ENCODE peak calls at places on chromosomes 4 and X, in six cellular contexts. Z is IMR-90, A is H1, I is neuronal stem cell, L is mesenchymal stem cell, T is mesendoderm. H is an unnamed sample.

GRCh38 chrX:45824471-45824870 is 623.8 kb upstream of the DIPK2B start:
- DNase-seq in Z (peak), A (no peak), I (no peak), L (peak), T (peak), H (no peak)

GRCh38 chr4:8289151-8289750 is 19.7 kb downstream of the HTRA3 start:
- DNase-seq in Z (no peak), A (no peak), I (no peak), L (no peak), T (no peak), H (no peak)

GRCh38 chr4:169251291-169252235 is 19.2 kb downstream of the SH3RF1 start:
- DNase-seq in Z (no peak), A (no peak), I (no peak), L (no peak), T (peak), H (peak)

GRCh38 chr4:119025916-119026661 is 109.5 kb upstream of the MYOZ2 start:
- DNase-seq in Z (peak), A (no peak), I (no peak), L (peak), T (no peak), H (no peak)

GRCh38 chrX:150688911-150689451 is 4.2 kb upstream of the MTMR1 start:
- DNase-seq in Z (peak), A (peak), I (no peak), L (peak), T (peak), H (peak)

GRCh38 chr4:1237981-1238675 is 10.8 kb downstream of the CTBP1 start:
- DNase-seq in Z (no peak), A (no peak), I (no peak), L (no peak), T (no peak), H (no peak)

GRCh38 chrX:72714471-72714916 is 388 bp upstream of the PHKA1 start:
- DNase-seq in Z (peak), A (peak), I (peak), L (peak), T (peak), H (peak)

GRCh38 chr4:170087163-170087700 is 2.5 kb downstream of the AADAT start:
- DNase-seq in Z (no peak), A (no peak), I (no peak), L (no peak), T (no peak), H (no peak)

GRCh38 chr4:1234811-1235292 is 14.1 kb downstream of the CTBP1 start:
- DNase-seq in Z (no peak), A (no peak), I (no peak), L (no peak), T (no peak), H (no peak)

GRCh38 chrX:69379412-69379811 is 124.7 kb upstream of the NALF2 start:
- DNase-seq in Z (no peak), A (no peak), I (no peak), L (no peak), T (no peak), H (no peak)

GRCh38 chr4:147770831-147771230 is 38.9 kb downstream of the ARHGAP10 start:
- DNase-seq in Z (no peak), A (no peak), I (no peak), L (no peak), T (no peak), H (no peak)
- H3K4ac ChIP-seq in Z (peak), A (no peak), I (no peak), L (no peak), T (no peak), H (no peak)

GRCh38 chr4:22490718-22491330 is 25.0 kb downstream of the ADGRA3 start:
- DNase-seq in Z (no peak), A (no peak), I (no peak), L (no peak), T (peak), H (no peak)
- H3K23ac ChIP-seq in Z (no peak), A (no peak), I (no peak), L (no peak), T (no peak), H (no peak)

DNA sequence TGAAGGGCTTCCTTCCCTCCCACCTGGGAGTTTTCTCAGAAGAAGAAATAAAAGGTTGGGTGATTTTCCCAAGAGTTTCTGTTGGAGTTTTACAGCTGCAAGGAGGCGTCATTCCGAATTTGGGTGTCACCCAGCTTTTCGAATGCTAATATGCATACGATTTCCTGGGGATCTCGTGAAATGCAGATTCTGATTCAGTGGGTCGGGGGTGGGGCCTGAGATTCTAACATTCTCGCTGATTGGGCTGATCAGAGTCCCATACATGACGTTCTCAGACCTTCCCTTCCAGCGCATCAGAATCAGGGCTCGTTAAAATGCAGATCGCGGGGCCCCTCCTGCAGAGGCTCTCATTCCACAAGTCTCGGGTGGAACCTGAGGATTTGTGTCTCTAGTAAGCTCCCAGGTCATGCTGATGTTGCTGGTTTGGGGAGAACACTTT is 125.8 kb upstream of the STX18 start:
- DNase-seq in Z (no peak), A (no peak), I (peak), L (no peak), T (peak), H (peak)
- H2BK15ac ChIP-seq in Z (no peak), A (no peak), I (no peak), L (no peak), T (no peak), H (no peak)

GRCh38 chr4:183906486-183906735 is 1.3 kb downstream of the STOX2 start:
- DNase-seq in Z (no peak), A (no peak), I (no peak), L (peak), T (no peak), H (no peak)
- H3K4ac ChIP-seq in Z (no peak), A (no peak), I (no peak), L (no peak), T (no peak), H (no peak)

DNA sequence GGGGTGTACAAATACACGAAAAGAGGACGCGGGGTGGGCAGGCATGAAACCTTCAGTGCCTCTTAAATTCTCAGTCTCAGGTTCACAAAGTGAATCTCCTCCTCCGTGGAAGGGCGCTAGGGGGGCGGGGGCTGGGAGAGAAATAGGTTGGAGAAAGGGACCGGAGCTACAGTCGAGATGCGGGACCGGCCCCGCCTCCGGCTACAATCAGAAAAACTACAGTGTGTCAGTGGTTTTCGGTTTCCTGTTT is 3.4 kb downstream of the MAML3 start:
- DNase-seq in Z (no peak), A (no peak), I (no peak), L (no peak), T (no peak), H (no peak)
- H3K23ac ChIP-seq in Z (peak), A (no peak), I (no peak), L (no peak), T (no peak), H (no peak)

DNA sequence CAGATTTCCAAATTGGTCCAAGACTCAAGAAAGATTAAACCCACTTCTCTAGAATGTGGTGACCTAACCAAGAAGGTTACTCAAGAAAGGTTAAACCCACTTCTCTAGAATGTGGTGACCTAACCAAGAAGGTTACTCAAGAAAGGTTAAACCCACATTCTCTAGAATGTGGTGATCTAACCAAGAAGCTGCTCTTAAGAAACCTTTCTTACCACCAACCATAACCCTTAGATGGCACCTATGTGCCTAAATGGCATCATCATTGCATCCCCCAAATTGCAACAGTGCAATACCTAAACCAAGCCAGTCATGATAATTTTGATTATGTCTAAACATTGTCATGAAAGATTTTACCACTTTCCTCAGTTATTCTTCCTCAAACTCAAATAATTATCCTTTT is 49.2 kb downstream of the IDS start:
- DNase-seq in Z (no peak), A (no peak), I (no peak), L (no peak), T (no peak), H (no peak)
- H2BK15ac ChIP-seq in Z (no peak), A (no peak), I (no peak), L (no peak), T (no peak), H (no peak)

DNA sequence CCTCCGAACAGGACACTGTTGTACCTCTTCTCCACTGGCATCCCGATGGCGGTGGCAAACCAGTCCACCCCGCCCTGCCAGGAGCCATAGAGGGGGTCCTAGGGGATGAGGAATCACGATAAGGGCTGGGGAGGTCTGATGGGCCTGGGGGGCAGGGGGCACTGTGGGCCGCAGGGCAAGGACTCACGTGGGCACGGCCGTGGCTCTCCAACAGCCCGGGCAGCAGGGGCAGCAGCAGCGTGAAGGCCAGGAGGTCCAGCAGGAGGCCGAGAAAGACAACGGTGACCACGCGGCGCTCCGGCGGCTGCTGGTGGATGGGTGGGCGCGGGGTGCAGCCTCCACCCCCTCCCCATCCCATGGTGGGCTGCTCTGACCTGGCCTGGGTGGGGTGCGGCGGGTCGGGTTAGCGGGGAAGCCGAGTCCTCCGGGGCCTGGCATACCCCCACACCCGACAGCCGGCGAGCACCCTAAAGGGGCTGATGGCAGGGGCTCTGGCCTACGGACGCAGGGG is 29.6 kb downstream of the NOP14 start:
- DNase-seq in Z (no peak), A (no peak), I (no peak), L (no peak), T (no peak), H (no peak)
- H3K4ac ChIP-seq in Z (peak), A (no peak), I (peak), L (peak), T (peak), H (no peak)

GRCh38 chr4:180721356-180721755 is 1521.8 kb upstream of the TENM3 start:
- DNase-seq in Z (no peak), A (no peak), I (no peak), L (no peak), T (no peak), H (no peak)
- H3K23ac ChIP-seq in Z (no peak), A (no peak), I (no peak), L (no peak), T (no peak), H (no peak)

GRCh38 chr4:94801016-94801415 is 43.3 kb downstream of the BMPR1B start:
- DNase-seq in Z (no peak), A (no peak), I (no peak), L (no peak), T (no peak), H (no peak)

GRCh38 chr4:94802091-94802490 is 44.3 kb downstream of the BMPR1B start:
- DNase-seq in Z (no peak), A (no peak), I (no peak), L (no peak), T (no peak), H (no peak)

GRCh38 chr4:94803181-94803580 is 45.4 kb downstream of the BMPR1B start:
- DNase-seq in Z (no peak), A (no peak), I (no peak), L (no peak), T (no peak), H (no peak)

GRCh38 chr4:94806376-94806775 is 48.6 kb downstream of the BMPR1B start:
- DNase-seq in Z (peak), A (no peak), I (no peak), L (no peak), T (no peak), H (no peak)

GRCh38 chr4:94804613-94805012 is 46.9 kb downstream of the BMPR1B start:
- DNase-seq in Z (no peak), A (no peak), I (no peak), L (no peak), T (no peak), H (no peak)
- H2BK15ac ChIP-seq in Z (no peak), A (no peak), I (no peak), L (no peak), T (no peak), H (no peak)

GRCh38 chr4:147736458-147736857 is 4.6 kb downstream of the ARHGAP10 start:
- DNase-seq in Z (peak), A (no peak), I (no peak), L (peak), T (peak), H (no peak)
- H3K4ac ChIP-seq in Z (peak), A (no peak), I (no peak), L (peak), T (no peak), H (no peak)